ENCODE peak calls at places on chromosomes 16 and 17, in four cellular contexts. Z, F, H and C are unnamed samples.

GRCh38 chr17:43840814-43841213 is 6.2 kb upstream of the CD300LG start:
- DNase-seq in F (no peak), H (no peak), Z (peak), C (no peak)

GRCh38 chr17:7045492-7046126 is 1.7 kb upstream of the SLC16A11 start:
- DNase-seq in H (no peak), Z (peak), F (peak), C (no peak)

GRCh38 chr17:21460358-21460757 is 84.2 kb downstream of the KCNJ12 start:
- DNase-seq in F (no peak), Z (peak), H (no peak), C (no peak)

GRCh38 chr17:80474231-80474932 is 2.0 kb downstream of the NPTX1 start:
- DNase-seq in Z (peak), F (no peak), H (no peak), C (no peak)

GRCh38 chr16:48194828-48195566 is 39.2 kb upstream of the ABCC12 start:
- DNase-seq in H (no peak), F (no peak), Z (peak), C (no peak)

GRCh38 chr17:66379539-66379938 is 77.1 kb downstream of the PRKCA start:
- DNase-seq in Z (no peak), F (no peak), H (no peak), C (no peak)

GRCh38 chr16:70693231-70693671 is 7.4 kb upstream of the MTSS2 start:
- DNase-seq in Z (no peak), H (no peak), F (no peak), C (no peak)

GRCh38 chr17:81512984-81513668 is 527 bp upstream of the ACTG1 start:
- DNase-seq in Z (peak), F (peak), H (no peak), C (peak)

GRCh38 chr17:79836952-79837887 is 2.0 kb downstream of the CBX4 start:
- DNase-seq in H (no peak), F (peak), Z (peak), C (peak)

GRCh38 chr17:17605747-17606083 is 14.2 kb upstream of the PEMT start:
- DNase-seq in F (no peak), Z (peak), H (no peak), C (no peak)

GRCh38 chr17:73007447-73007846 is 85.0 kb downstream of the SLC39A11 start:
- DNase-seq in Z (peak), H (no peak), F (no peak), C (no peak)